ENCODE peak calls at places on chromosomes 13 and 19, in five cellular contexts. N, S, E, H and G are unnamed samples.

GRCh38 chr13:66410314-66410713 is 819.8 kb downstream of the PCDH9 start:
- DNase-seq in N (no peak), S (no peak), E (no peak), H (no peak), G (no peak)

GRCh38 chr13:67146523-67147130 is 83.5 kb downstream of the PCDH9 start:
- DNase-seq in N (no peak), S (no peak), E (no peak), H (no peak), G (no peak)

GRCh38 chr19:18131841-18132596 is 20.9 kb upstream of the PIK3R2 start:
- DNase-seq in N (no peak), S (no peak), E (peak; percentile 27), H (no peak), G (no peak)

GRCh38 chr19:45443462-45444317 is 20.0 kb upstream of the ERCC1 start:
- DNase-seq in N (peak; percentile 96), S (peak; percentile 92), E (peak; percentile 99), H (peak; percentile 23), G (peak; percentile 93)

GRCh38 chr19:7442423-7442822 is 46.4 kb downstream of the PEX11G start:
- DNase-seq in N (no peak), S (no peak), E (no peak), H (no peak), G (no peak)

GRCh38 chr19:57566396-57567256 is 7.0 kb upstream of the ZNF550 start:
- DNase-seq in N (no peak), S (no peak), E (peak; percentile 35), H (no peak), G (peak; percentile 28)

GRCh38 chr19:19094513-19094912 is 30.7 kb downstream of the SLC25A42 start:
- DNase-seq in N (no peak), S (no peak), E (no peak), H (no peak), G (no peak)

GRCh38 chr19:12665281-12665573 is 1.3 kb downstream of the MAN2B1 start:
- DNase-seq in N (no peak), S (peak; percentile 52), E (no peak), H (no peak), G (no peak)

GRCh38 chr13:69331245-69331644 is 776.4 kb upstream of the ATXN8OS start:
- DNase-seq in N (no peak), S (no peak), E (no peak), H (no peak), G (no peak)

GRCh38 chr19:6793411-6793810 is 20.9 kb downstream of the VAV1 start:
- DNase-seq in N (no peak), S (no peak), E (no peak), H (no peak), G (no peak)

GRCh38 chr19:52527954-52528326 is 472 bp downstream of the ZNF808 start:
- DNase-seq in N (peak; percentile 63), S (no peak), E (no peak), H (no peak), G (no peak)

GRCh38 chr19:49664171-49665070 is 1.2 kb downstream of the IRF3 start:
- DNase-seq in N (peak; percentile 97), S (peak; percentile 89), E (peak; percentile 96), H (peak; percentile 86), G (peak; percentile 95)

GRCh38 chr13:92272177-92272576 is 873.8 kb downstream of the GPC5 start:
- DNase-seq in N (no peak), S (no peak), E (no peak), H (no peak), G (no peak)

GRCh38 chr13:30004204-30004603 is 153.8 kb upstream of the UBL3 start:
- DNase-seq in N (no peak), S (no peak), E (no peak), H (no peak), G (peak; percentile 35)

GRCh38 chr13:88617176-88617575 is 946.0 kb downstream of the SLITRK5 start:
- DNase-seq in N (no peak), S (no peak), E (no peak), H (no peak), G (no peak)

GRCh38 chr13:21673592-21674270 is 2.9 kb downstream of the FGF9 start:
- DNase-seq in N (no peak), S (peak; percentile 34), E (no peak), H (no peak), G (peak; percentile 47)

GRCh38 chr19:32397736-32398135 is 7.8 kb upstream of the DPY19L3 start:
- DNase-seq in N (no peak), S (no peak), E (peak; percentile 72), H (no peak), G (peak; percentile 26)

GRCh38 chr19:7159105-7159933 is 89.8 kb downstream of the ZNF557 start:
- DNase-seq in N (no peak), S (peak; percentile 41), E (no peak), H (no peak), G (no peak)

GRCh38 chr19:13229246-13229645 is 79.0 kb downstream of the IER2 start:
- DNase-seq in N (no peak), S (no peak), E (no peak), H (no peak), G (no peak)

GRCh38 chr19:34677386-34678084 is at the start of gene ZNF302:
- DNase-seq in N (peak; percentile 98), S (peak; percentile 97), E (peak; percentile 96), H (peak; percentile 90), G (peak; percentile 94)

GRCh38 chr13:45781553-45782326 is 69.8 kb downstream of the SIAH3 start:
- DNase-seq in N (peak; percentile 61), S (peak; percentile 23), E (peak; percentile 38), H (no peak), G (peak; percentile 31)

GRCh38 chr13:28657784-28658538 is 969 bp upstream of the POMP start:
- DNase-seq in N (no peak), S (no peak), E (no peak), H (no peak), G (peak; percentile 6)

GRCh38 chr19:41376241-41376997 is at the start of gene TMEM91:
- DNase-seq in N (peak; percentile 71), S (no peak), E (no peak), H (no peak), G (peak; percentile 53)

GRCh38 chr19:39554701-39555311 is 14.8 kb upstream of the EID2 start:
- DNase-seq in N (no peak), S (no peak), E (no peak), H (no peak), G (no peak)

GRCh38 chr19:2550431-2551171 is 74.7 kb downstream of the GADD45B start:
- DNase-seq in N (peak; percentile 61), S (no peak), E (no peak), H (no peak), G (no peak)

GRCh38 chr19:34254552-34255432 is at the start of gene GARRE1:
- DNase-seq in N (peak; percentile 67), S (no peak), E (peak; percentile 68), H (no peak), G (no peak)

GRCh38 chr13:72255908-72256307 is 388.9 kb upstream of the DACH1 start:
- DNase-seq in N (no peak), S (peak; percentile 19), E (peak; percentile 63), H (no peak), G (peak; percentile 64)

GRCh38 chr19:18543814-18544475 is 572 bp upstream of the FKBP8 start:
- DNase-seq in N (no peak), S (peak; percentile 74), E (peak; percentile 73), H (no peak), G (peak; percentile 74)

GRCh38 chr13:112893570-112894422 is 75.2 kb upstream of the MCF2L start:
- DNase-seq in N (no peak), S (peak; percentile 68), E (peak; percentile 7), H (no peak), G (no peak)

GRCh38 chr13:110869231-110869804 is 45.6 kb downstream of the ANKRD10 start:
- DNase-seq in N (no peak), S (peak; percentile 17), E (peak; percentile 24), H (no peak), G (no peak)

GRCh38 chr13:44810067-44810840 is 179.0 kb downstream of the NUFIP1 start:
- DNase-seq in N (no peak), S (peak; percentile 26), E (no peak), H (no peak), G (no peak)

GRCh38 chr13:27822873-27823311 is 30.6 kb downstream of the GSX1 start:
- DNase-seq in N (no peak), S (no peak), E (peak; percentile 3), H (no peak), G (peak; percentile 30)

GRCh38 chr13:105616313-105617075 is 919.0 kb downstream of the EFNB2 start:
- DNase-seq in N (no peak), S (no peak), E (peak; percentile 90), H (no peak), G (no peak)

GRCh38 chr13:51733656-51734334 is 70.2 kb downstream of the DHRS12 start:
- DNase-seq in N (no peak), S (peak; percentile 31), E (peak; percentile 49), H (no peak), G (peak; percentile 54)

GRCh38 chr19:55484571-55485438 is at the start of gene NAT14:
- DNase-seq in N (no peak), S (peak; percentile 38), E (peak; percentile 71), H (peak; percentile 40), G (peak; percentile 25)

GRCh38 chr19:6394831-6395230 is 1.9 kb upstream of the GTF2F1 start:
- DNase-seq in N (no peak), S (no peak), E (no peak), H (no peak), G (no peak)

GRCh38 chr19:2762783-2763496 is 20.1 kb downstream of the SGTA start:
- DNase-seq in N (no peak), S (no peak), E (no peak), H (no peak), G (no peak)

GRCh38 chr13:106132216-106132615 is 403.2 kb downstream of the EFNB2 start:
- DNase-seq in N (no peak), S (no peak), E (no peak), H (no peak), G (no peak)

GRCh38 chr19:3615524-3616135 is 9.0 kb upstream of the TBXA2R start:
- DNase-seq in N (no peak), S (no peak), E (no peak), H (no peak), G (no peak)